ENCODE peak calls at places on chromosome 13, in ten cellular contexts. Y is GM23338; I is fibroblast of mammary gland; G is effector memory CD4-positive, alpha-beta T cell; S is epithelial cell of proximal tubule; J is foreskin fibroblast; K is right lobe of liver; X is lower lobe of right lung; W is body of pancreas; M is mesenchymal stem cell. C is an unnamed sample.
A peak's percentile ranks its signal among the peaks of the same experiment; 100 is the strongest.

GRCh38 chr13:35926859-35927530 is 204.2 kb downstream of the DCLK1 start:
- DNase-seq in X (no peak), J (peak; percentile 31), W (peak; percentile 10), G (no peak), S (no peak), K (no peak), I (no peak), Y (no peak), M (peak; percentile 1), C (no peak)

GRCh38 chr13:73715114-73715909 is 418.9 kb downstream of the KLF12 start:
- DNase-seq in X (peak; percentile 66), J (no peak), W (no peak), K (no peak), Y (no peak), I (no peak), S (no peak), G (peak; percentile 47), M (no peak), C (peak; percentile 57)

GRCh38 chr13:106132216-106132615 is 403.2 kb downstream of the EFNB2 start:
- DNase-seq in I (no peak), G (no peak), W (no peak), X (no peak), J (no peak), Y (no peak), S (no peak), K (no peak), M (no peak), C (no peak)

GRCh38 chr13:102677122-102677521 is 17.7 kb downstream of the METTL21C start:
- DNase-seq in I (no peak), Y (no peak), X (no peak), K (no peak), M (no peak), G (no peak), W (no peak), S (no peak), J (no peak), C (no peak)

GRCh38 chr13:59531571-59532091 is 632.1 kb downstream of the DIAPH3 start:
- DNase-seq in W (peak; percentile 66), Y (peak; percentile 64), K (peak; percentile 71), J (peak; percentile 71), M (peak; percentile 75), G (no peak), X (peak; percentile 67), I (peak; percentile 45), S (peak; percentile 39), C (no peak)

GRCh38 chr13:106530907-106531520 is 4.4 kb downstream of the EFNB2 start:
- DNase-seq in K (no peak), M (no peak), I (no peak), X (no peak), S (no peak), J (no peak), W (no peak), Y (no peak), G (no peak), C (no peak)

GRCh38 chr13:105543742-105544141 is 991.7 kb downstream of the EFNB2 start:
- DNase-seq in W (no peak), J (peak; percentile 11), S (no peak), I (no peak), M (no peak), K (no peak), Y (no peak), G (no peak), X (no peak), C (no peak)

GRCh38 chr13:27953671-27954405 is 15.3 kb downstream of the CDX2 start:
- DNase-seq in I (peak; percentile 57), W (peak; percentile 87), J (peak; percentile 86), Y (peak; percentile 92), X (peak; percentile 86), M (peak; percentile 79), G (no peak), K (peak; percentile 87), S (no peak), C (peak; percentile 54)

GRCh38 chr13:47413112-47413511 is 516.3 kb upstream of the HTR2A start:
- DNase-seq in X (no peak), J (peak; percentile 74), K (no peak), W (no peak), Y (no peak), M (no peak), I (peak; percentile 81), G (no peak), S (no peak), C (no peak)

GRCh38 chr13:89568276-89568675 is 1779.2 kb upstream of the MIR17HG start:
- DNase-seq in M (peak; percentile 35), S (no peak), I (no peak), W (no peak), K (no peak), Y (no peak), X (no peak), G (no peak), J (no peak), C (no peak)

GRCh38 chr13:109840201-109840892 is 54.0 kb upstream of the IRS2 start:
- DNase-seq in X (no peak), I (peak; percentile 69), G (no peak), M (peak; percentile 52), K (no peak), S (no peak), W (no peak), J (peak; percentile 85), Y (no peak), C (no peak)

GRCh38 chr13:67518785-67519184 is 288.6 kb upstream of the PCDH9 start:
- DNase-seq in Y (peak; percentile 57), S (no peak), G (no peak), M (no peak), I (no peak), W (no peak), K (no peak), X (no peak), J (no peak), C (no peak)

GRCh38 chr13:107119989-107120881 is 552.3 kb upstream of the ARGLU1 start:
- DNase-seq in I (no peak), W (no peak), X (no peak), S (no peak), K (no peak), J (no peak), M (no peak), G (no peak), Y (no peak), C (no peak)

GRCh38 chr13:79190932-79191331 is 215.1 kb downstream of the RBM26 start:
- DNase-seq in G (no peak), S (no peak), J (no peak), K (no peak), M (no peak), I (no peak), Y (no peak), W (no peak), X (no peak), C (no peak)

GRCh38 chr13:37701972-37702371 is 103.4 kb upstream of the POSTN start:
- DNase-seq in M (peak; percentile 96), G (no peak), X (no peak), W (no peak), S (peak; percentile 89), Y (no peak), J (peak; percentile 96), K (no peak), I (peak; percentile 98), C (no peak)

GRCh38 chr13:43074824-43075510 is 51.6 kb downstream of the DNAJC15 start:
- DNase-seq in Y (no peak), G (no peak), I (no peak), S (no peak), X (no peak), W (no peak), M (no peak), K (no peak), J (no peak), C (no peak)
- H3K4me3 ChIP-seq in Y (no peak overlapping the region), G (peak overlapping the region; percentile 19), I (no peak overlapping the region), S (no peak overlapping the region), X (no peak overlapping the region), W (no peak overlapping the region), M (no peak overlapping the region), K (no peak overlapping the region), J (no peak overlapping the region), C (no peak overlapping the region)

DNA sequence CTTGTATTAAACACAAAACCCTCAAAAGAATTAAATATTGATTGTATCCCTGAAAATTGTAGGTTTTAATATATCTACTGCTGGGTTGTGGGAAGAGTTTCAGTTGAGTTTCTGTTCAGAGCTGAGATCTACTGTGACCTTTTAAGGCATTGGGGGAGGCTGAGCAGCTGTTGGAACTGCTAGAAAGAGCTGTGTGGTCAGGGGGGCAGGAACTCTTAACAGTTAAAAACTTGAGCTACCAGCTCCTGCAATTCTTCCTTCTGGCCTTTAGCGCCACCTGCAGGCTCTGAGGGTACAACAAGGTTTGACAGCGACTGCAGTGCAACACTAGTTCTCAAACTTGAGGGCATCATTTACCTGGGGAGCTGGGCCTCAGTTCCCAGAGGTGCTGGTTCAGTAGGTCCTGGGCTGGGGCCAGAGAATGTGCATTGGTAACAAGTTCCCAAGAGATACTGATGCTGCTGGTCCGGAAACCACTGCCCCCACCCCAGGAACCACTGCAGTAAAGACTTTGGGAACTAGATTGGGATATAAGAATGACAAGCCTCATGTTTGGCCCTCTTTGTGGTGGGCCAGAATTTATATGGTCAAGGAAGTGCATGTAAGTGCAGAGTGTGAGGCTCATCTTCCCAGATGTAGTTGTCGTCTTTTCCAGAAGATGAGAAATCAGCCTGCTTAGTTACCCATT is 2.5 kb downstream of the RNASEH2B start:
- DNase-seq in X (peak; percentile 91), Y (peak; percentile 98), M (peak; percentile 94), J (peak; percentile 95), I (peak; percentile 93), G (peak; percentile 67), S (no peak), K (peak; percentile 82), W (peak; percentile 86), C (peak; percentile 92)
- H3K4me3 ChIP-seq in X (peak overlapping the region; percentile 86), Y (no peak overlapping the region), M (peak overlapping the region; percentile 87), J (no peak overlapping the region), I (no peak overlapping the region), G (peak overlapping the region; percentile 87), S (no peak overlapping the region), K (no peak overlapping the region), W (no peak overlapping the region), C (peak overlapping the region; percentile 89)

DNA sequence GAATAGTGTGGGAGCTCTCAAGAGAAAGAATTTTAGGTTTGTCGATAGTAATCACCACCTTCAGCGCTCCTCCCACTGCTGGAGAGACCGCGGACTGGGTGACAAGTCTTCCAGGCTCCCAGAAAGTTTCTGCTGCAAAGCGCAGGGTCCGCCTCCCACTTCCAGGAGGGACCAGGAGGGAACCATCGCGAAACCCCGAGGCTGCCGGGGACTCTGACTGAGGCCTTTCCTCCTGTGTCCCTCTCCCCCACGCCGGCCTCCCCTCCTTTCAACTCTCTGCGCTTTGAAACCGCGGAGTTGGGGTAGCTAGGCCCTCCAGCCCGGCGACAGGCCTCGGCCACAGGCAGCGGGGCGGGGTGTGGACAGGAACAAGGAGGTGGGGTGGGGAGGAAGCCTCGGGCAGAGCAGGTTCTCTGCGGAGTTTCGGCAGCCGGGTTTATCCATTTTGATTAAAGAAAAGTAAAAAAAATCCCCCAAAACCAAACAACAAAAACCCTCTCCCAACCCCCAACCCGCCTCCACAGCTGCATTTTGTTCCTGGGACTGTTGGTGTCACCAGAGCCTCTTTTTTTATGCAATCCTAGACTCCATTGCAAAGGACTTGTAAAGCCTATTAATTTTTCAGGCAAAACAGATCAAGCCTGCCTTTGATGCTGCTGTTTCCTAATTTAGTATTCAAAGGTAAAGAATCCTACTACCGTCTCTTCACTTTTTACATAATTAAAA is 157.2 kb downstream of the TM9SF2 start:
- DNase-seq in S (peak; percentile 4), J (peak; percentile 72), Y (peak; percentile 80), K (peak; percentile 53), W (peak; percentile 24), G (peak; percentile 25), M (peak; percentile 58), X (peak; percentile 65), I (peak; percentile 69), C (peak; percentile 48)
- H3K4me3 ChIP-seq in S (peak overlapping the region; percentile 46), J (peak overlapping the region; percentile 38), Y (peak overlapping the region; percentile 41), K (peak overlapping the region; percentile 31), W (no peak overlapping the region), G (peak overlapping the region; percentile 38), M (peak overlapping the region; percentile 76), X (peak overlapping the region; percentile 63), I (peak overlapping the region; percentile 54), C (peak overlapping the region; percentile 67)

GRCh38 chr13:97439196-97439595 is 5.2 kb downstream of the RAP2A start:
- DNase-seq in I (no peak), W (no peak), M (no peak), K (no peak), X (no peak), S (no peak), G (no peak), Y (no peak), J (no peak), C (no peak)
- H3K4me3 ChIP-seq in I (no peak overlapping the region), W (no peak overlapping the region), M (no peak overlapping the region), K (no peak overlapping the region), X (no peak overlapping the region), S (no peak overlapping the region), G (no peak overlapping the region), Y (no peak overlapping the region), J (no peak overlapping the region), C (no peak overlapping the region)